ENCODE peak calls at places on chromosomes 5 and 9, in six cellular contexts. O, L, V, G, S and X are unnamed samples.

GRCh38 chr5:87079219-87079618 is 188.5 kb upstream of the RASA1 start:
- DNase-seq in O (no peak), V (no peak), G (peak; percentile 64), S (no peak), L (no peak), X (no peak)

GRCh38 chr5:62206150-62206829 is 99.7 kb upstream of the KIF2A start:
- DNase-seq in L (peak; percentile 17), G (no peak), V (peak; percentile 62), O (peak; percentile 36), S (peak; percentile 11), X (peak; percentile 78)

GRCh38 chr9:107943901-107944300 is 454.3 kb upstream of the KLF4 start:
- DNase-seq in G (no peak), O (no peak), V (no peak), S (no peak), L (no peak), X (no peak)

GRCh38 chr5:88692979-88693932 is 189.7 kb downstream of the MEF2C start:
- DNase-seq in O (no peak), L (no peak), G (no peak), S (no peak), V (no peak), X (peak; percentile 85)

GRCh38 chr5:169325273-169325672 is 24.3 kb upstream of the SLIT3 start:
- DNase-seq in G (peak; percentile 52), O (no peak), S (no peak), V (no peak), L (no peak), X (no peak)

GRCh38 chr5:68250662-68251298 is 35.2 kb downstream of the PIK3R1 start:
- DNase-seq in L (no peak), G (no peak), V (no peak), O (no peak), S (no peak), X (no peak)

GRCh38 chr9:107587175-107587963 is 97.8 kb upstream of the KLF4 start:
- DNase-seq in O (no peak), G (no peak), S (no peak), V (no peak), L (no peak), X (no peak)

GRCh38 chr9:96048116-96048953 is 172.8 kb downstream of the ERCC6L2 start:
- DNase-seq in G (no peak), V (peak; percentile 80), S (peak; percentile 48), L (no peak), O (no peak), X (peak; percentile 57)

GRCh38 chr9:114449236-114449635 is 56.0 kb downstream of the WHRN start:
- DNase-seq in O (peak; percentile 13), S (no peak), V (no peak), L (no peak), G (peak; percentile 65), X (no peak)

GRCh38 chr9:116501871-116502270 is 185.2 kb upstream of the TRIM32 start:
- DNase-seq in V (no peak), O (peak; percentile 85), S (no peak), G (no peak), L (peak; percentile 64), X (no peak)

GRCh38 chr5:155616779-155617392 is 603.3 kb downstream of the KIF4B start:
- DNase-seq in L (no peak), V (peak; percentile 70), S (peak; percentile 65), G (peak; percentile 35), O (peak; percentile 34), X (peak; percentile 75)

GRCh38 chr5:81424728-81425127 is 30.8 kb upstream of the ACOT12 start:
- DNase-seq in G (no peak), L (no peak), V (no peak), O (no peak), S (no peak), X (no peak)

GRCh38 chr9:136259517-136259813 is 13.9 kb upstream of the QSOX2 start:
- DNase-seq in L (no peak), S (no peak), G (no peak), V (no peak), O (no peak), X (no peak)

GRCh38 chr9:108761530-108762347 is 94.0 kb downstream of the ACTL7B start:
- DNase-seq in O (peak; percentile 74), S (peak; percentile 69), G (peak; percentile 40), V (peak; percentile 76), L (peak; percentile 61), X (peak; percentile 79)

GRCh38 chr5:93018461-93018860 is 562.6 kb downstream of the NR2F1-AS1 start:
- DNase-seq in G (no peak), S (no peak), L (no peak), V (no peak), O (peak; percentile 51), X (no peak)

GRCh38 chr9:31445960-31446359 is 938.5 kb upstream of the ACO1 start:
- DNase-seq in G (no peak), S (no peak), L (no peak), O (no peak), V (no peak), X (peak; percentile 9)

GRCh38 chr5:131019601-131020315 is 145.3 kb downstream of the HINT1 start:
- DNase-seq in V (no peak), S (no peak), O (no peak), G (no peak), L (peak; percentile 5), X (no peak)

GRCh38 chr5:27318701-27319100 is 280.3 kb upstream of the CDH9 start:
- DNase-seq in L (no peak), O (peak; percentile 11), S (no peak), G (no peak), V (no peak), X (no peak)

GRCh38 chr5:27316283-27316675 is 277.9 kb upstream of the CDH9 start:
- DNase-seq in L (peak; percentile 73), G (no peak), S (no peak), O (peak; percentile 44), V (no peak), X (no peak)

GRCh38 chr5:27313549-27313948 is 275.2 kb upstream of the CDH9 start:
- DNase-seq in S (no peak), L (no peak), O (no peak), G (no peak), V (no peak), X (no peak)

GRCh38 chr5:27312291-27312690 is 273.9 kb upstream of the CDH9 start:
- DNase-seq in G (peak; percentile 57), S (no peak), V (no peak), L (no peak), O (no peak), X (peak; percentile 39)

DNA sequence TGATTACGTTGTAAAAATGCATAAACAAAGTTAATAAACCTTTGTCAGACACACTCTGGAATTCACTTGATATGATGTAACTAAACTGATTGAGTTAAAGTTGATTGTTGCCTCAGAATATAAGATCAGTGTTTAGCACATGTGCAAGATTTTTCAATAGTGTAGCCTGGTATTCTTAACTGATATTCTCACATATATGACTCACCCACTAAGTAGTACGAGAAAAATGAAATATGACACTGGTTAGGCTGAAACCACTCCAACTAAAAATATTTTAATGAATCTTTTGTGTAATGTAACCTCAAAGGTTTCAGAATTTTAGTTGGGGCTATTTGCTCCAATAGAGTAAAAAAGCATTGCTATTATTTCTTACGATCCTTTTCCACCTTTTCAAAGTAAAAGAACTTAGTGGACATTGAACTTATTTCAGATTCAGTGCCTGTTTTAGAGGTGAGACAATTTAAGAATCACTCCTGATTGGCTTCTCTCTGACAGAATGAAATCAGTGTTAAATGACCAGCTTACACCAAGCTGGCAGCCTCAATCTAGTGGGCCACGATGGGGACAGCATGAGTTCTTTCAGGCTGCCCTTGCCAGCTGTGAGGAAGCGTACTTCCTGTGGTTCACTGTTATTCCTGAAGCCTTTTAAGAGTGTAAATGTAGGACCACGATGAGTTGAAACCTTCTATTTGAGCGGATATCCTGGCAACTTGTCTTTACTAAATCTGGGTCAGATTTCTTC is 277.3 kb upstream of the CDH9 start:
- DNase-seq in G (peak; percentile 85), V (peak; percentile 63), S (no peak), L (peak; percentile 63), O (peak; percentile 54), X (peak; percentile 30)
- TF ChIP-seq EZH2phosphoT487 in G (no peak), V (no peak), S (no peak), L (no peak), O (no peak), X (no peak)

GRCh38 chr9:112170968-112171367 is 4.1 kb downstream of the SUSD1 start:
- DNase-seq in G (no peak), V (no peak), L (no peak), O (no peak), S (no peak), X (no peak)
- H3F3A ChIP-seq in G (no peaks in the 10 kb centered on the region), V (peaks cover 10% of the 10 kb centered on the region), L (no peaks in the 10 kb centered on the region), O (no peaks in the 10 kb centered on the region), S (peaks cover 3% of the 10 kb centered on the region), X (peaks cover 8% of the 10 kb centered on the region)

GRCh38 chr9:93008457-93008856 is 50.0 kb upstream of the SUSD3 start:
- DNase-seq in S (no peak), G (no peak), L (no peak), V (no peak), O (no peak), X (no peak)
- TF ChIP-seq EZH2phosphoT487 in S (no peak), G (no peak), L (no peak), V (no peak), O (no peak), X (no peak)

GRCh38 chr9:129752915-129753724 is at the start of gene PTGES:
- DNase-seq in V (peak; percentile 79), G (peak; percentile 27), L (peak; percentile 75), O (peak; percentile 94), S (peak; percentile 86), X (peak; percentile 61)

GRCh38 chr9:129750010-129750409 is 2.8 kb downstream of the PTGES start:
- DNase-seq in V (no peak), O (peak; percentile 73), S (no peak), G (no peak), L (peak; percentile 65), X (no peak)

GRCh38 chr9:129749575-129749974 is 3.3 kb downstream of the PTGES start:
- DNase-seq in O (no peak), G (no peak), L (no peak), V (no peak), S (no peak), X (no peak)

GRCh38 chr9:129755151-129755550 is 2.3 kb upstream of the PTGES start:
- DNase-seq in V (no peak), G (no peak), S (no peak), O (no peak), L (no peak), X (no peak)

GRCh38 chr9:129751841-129752801 is 721 bp downstream of the PTGES start:
- DNase-seq in L (peak; percentile 43), O (peak; percentile 72), V (no peak), S (peak; percentile 71), G (no peak), X (no peak)
- H3F3A ChIP-seq in L (no peaks in the 10 kb centered on the region), O (peaks cover 23% of the 10 kb centered on the region), V (no peaks in the 10 kb centered on the region), S (peaks cover 3% of the 10 kb centered on the region), G (no peaks in the 10 kb centered on the region), X (peaks cover 4% of the 10 kb centered on the region)